ENCODE peak calls at places on chromosomes 5 and 9, in nine cellular contexts. A, P, F, K, C, E, R, D and O are unnamed samples.
A peak's percentile ranks its signal among the peaks of the same experiment; 100 is the strongest.

GRCh38 chr5:68505917-68506860 is 290.6 kb downstream of the PIK3R1 start:
- DNase-seq in C (no peak), A (no peak), R (no peak), K (peak; percentile 37), F (no peak), P (peak; percentile 56), D (no peak), E (no peak), O (no peak)

GRCh38 chr5:135887447-135887864 is 8.2 kb downstream of the IL9 start:
- DNase-seq in C (peak; percentile 48), P (peak; percentile 78), R (no peak), E (no peak), A (peak; percentile 35), F (peak; percentile 78), K (peak; percentile 64), D (peak; percentile 44), O (peak; percentile 65)

GRCh38 chr9:129888085-129888808 is 53.0 kb downstream of the USP20 start:
- DNase-seq in D (peak; percentile 94), F (peak; percentile 98), R (no peak), E (peak; percentile 53), K (no peak), C (no peak), A (no peak), P (no peak), O (peak; percentile 54)

GRCh38 chr5:99449786-99450185 is 521.0 kb upstream of the CHD1 start:
- DNase-seq in P (no peak), A (no peak), F (no peak), K (peak; percentile 35), R (no peak), D (no peak), E (no peak), C (no peak), O (no peak)

GRCh38 chr5:60843693-60844428 is at the start of gene ELOVL7:
- DNase-seq in D (no peak), R (no peak), E (no peak), K (peak; percentile 79), A (no peak), P (peak; percentile 70), F (no peak), C (peak; percentile 60), O (peak; percentile 80)

GRCh38 chr5:14675865-14676300 is 11.4 kb downstream of the OTULIN start:
- DNase-seq in F (peak; percentile 47), P (no peak), C (no peak), E (no peak), R (no peak), D (no peak), K (no peak), A (no peak), O (no peak)

GRCh38 chr9:7320139-7320538 is 479.4 kb downstream of the DMAC1 start:
- DNase-seq in K (peak; percentile 91), A (no peak), P (peak; percentile 92), F (no peak), R (no peak), C (no peak), E (no peak), D (no peak), O (no peak)

GRCh38 chr9:92790542-92791527 is 26.2 kb upstream of the BICD2 start:
- DNase-seq in K (peak; percentile 76), A (peak; percentile 95), D (peak; percentile 85), C (peak; percentile 84), R (peak; percentile 81), F (peak; percentile 84), E (peak; percentile 75), P (peak; percentile 73), O (peak; percentile 76)

GRCh38 chr9:92947268-92948031 is at the start of gene FGD3:
- DNase-seq in C (peak; percentile 29), K (no peak), D (no peak), P (no peak), A (no peak), E (no peak), F (no peak), R (no peak), O (no peak)

GRCh38 chr9:133954862-133955529 is 37.1 kb downstream of the VAV2 start:
- DNase-seq in D (peak; percentile 74), K (no peak), E (no peak), R (no peak), A (no peak), C (peak; percentile 16), F (peak; percentile 63), P (no peak), O (no peak)

GRCh38 chr5:50969207-50970145 is 303.0 kb downstream of the PARP8 start:
- DNase-seq in P (no peak), R (peak; percentile 68), A (no peak), D (no peak), F (no peak), C (no peak), K (no peak), E (no peak), O (no peak)

GRCh38 chr5:20128346-20128745 is 140.3 kb upstream of the CDH18 start:
- DNase-seq in D (no peak), K (no peak), C (no peak), P (no peak), F (no peak), A (no peak), E (no peak), R (no peak), O (no peak)

GRCh38 chr5:179163236-179164155 is 103.3 kb downstream of the ZNF354C start:
- DNase-seq in R (peak; percentile 54), P (no peak), C (no peak), F (no peak), K (no peak), A (no peak), E (no peak), D (no peak), O (no peak)

GRCh38 chr9:124594215-124594614 is 87.0 kb upstream of the NR5A1 start:
- DNase-seq in R (no peak), E (no peak), P (no peak), A (no peak), K (no peak), F (no peak), D (no peak), C (no peak), O (no peak)

GRCh38 chr9:124596172-124596839 is 89.1 kb upstream of the NR5A1 start:
- DNase-seq in F (no peak), R (no peak), A (no peak), C (no peak), E (no peak), P (no peak), D (no peak), K (no peak), O (no peak)

GRCh38 chr9:124594673-124595072 is 87.5 kb upstream of the NR5A1 start:
- DNase-seq in R (no peak), C (no peak), K (no peak), E (no peak), F (no peak), D (no peak), P (no peak), A (no peak), O (no peak)

GRCh38 chr9:124598048-124598447 is 90.8 kb upstream of the NR5A1 start:
- DNase-seq in D (no peak), F (no peak), C (no peak), R (no peak), P (no peak), E (no peak), K (no peak), A (no peak), O (no peak)

GRCh38 chr9:124595743-124596142 is 88.5 kb upstream of the NR5A1 start:
- DNase-seq in E (no peak), K (no peak), F (no peak), D (no peak), R (no peak), A (no peak), P (peak; percentile 16), C (no peak), O (no peak)
- H3K4me1 ChIP-seq in E (peaks cover 15% of the 10 kb centered on the region), K (no peaks in the 10 kb centered on the region), F (no peaks in the 10 kb centered on the region), D (no peaks in the 10 kb centered on the region), R (peaks cover 17% of the 10 kb centered on the region), A (peaks cover 18% of the 10 kb centered on the region), P (peaks cover 21% of the 10 kb centered on the region), C (no peaks in the 10 kb centered on the region), O (peaks cover 2% of the 10 kb centered on the region)

DNA sequence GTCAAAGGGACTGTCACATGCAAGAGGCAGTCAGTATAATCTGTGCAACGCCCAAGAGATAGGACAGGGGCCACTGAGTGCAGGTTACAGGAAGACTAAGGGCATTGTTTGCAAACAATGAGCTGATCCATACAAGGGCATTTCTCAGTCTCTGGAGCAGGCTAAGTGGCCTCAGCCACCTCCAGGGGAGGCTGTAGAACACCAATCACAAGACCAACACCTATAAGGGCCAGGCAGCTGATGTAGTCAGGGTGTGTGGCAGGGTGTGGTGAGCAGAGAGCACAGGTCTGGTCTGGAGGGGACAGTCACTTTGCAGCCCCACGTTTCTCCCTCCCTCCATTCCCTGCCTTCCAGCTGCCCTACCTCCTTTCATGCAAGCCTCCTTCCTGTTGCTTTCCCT is 83.2 kb upstream of the ADRA1B start:
- DNase-seq in F (no peak), C (no peak), P (peak; percentile 37), R (no peak), K (no peak), A (no peak), E (no peak), D (no peak), O (no peak)
- TF ChIP-seq CTCF in F (no peak), C (no peak), P (no peak), R (no peak), K (peak; percentile 30), A (no peak), E (no peak), D (no peak), O (no peak)

DNA sequence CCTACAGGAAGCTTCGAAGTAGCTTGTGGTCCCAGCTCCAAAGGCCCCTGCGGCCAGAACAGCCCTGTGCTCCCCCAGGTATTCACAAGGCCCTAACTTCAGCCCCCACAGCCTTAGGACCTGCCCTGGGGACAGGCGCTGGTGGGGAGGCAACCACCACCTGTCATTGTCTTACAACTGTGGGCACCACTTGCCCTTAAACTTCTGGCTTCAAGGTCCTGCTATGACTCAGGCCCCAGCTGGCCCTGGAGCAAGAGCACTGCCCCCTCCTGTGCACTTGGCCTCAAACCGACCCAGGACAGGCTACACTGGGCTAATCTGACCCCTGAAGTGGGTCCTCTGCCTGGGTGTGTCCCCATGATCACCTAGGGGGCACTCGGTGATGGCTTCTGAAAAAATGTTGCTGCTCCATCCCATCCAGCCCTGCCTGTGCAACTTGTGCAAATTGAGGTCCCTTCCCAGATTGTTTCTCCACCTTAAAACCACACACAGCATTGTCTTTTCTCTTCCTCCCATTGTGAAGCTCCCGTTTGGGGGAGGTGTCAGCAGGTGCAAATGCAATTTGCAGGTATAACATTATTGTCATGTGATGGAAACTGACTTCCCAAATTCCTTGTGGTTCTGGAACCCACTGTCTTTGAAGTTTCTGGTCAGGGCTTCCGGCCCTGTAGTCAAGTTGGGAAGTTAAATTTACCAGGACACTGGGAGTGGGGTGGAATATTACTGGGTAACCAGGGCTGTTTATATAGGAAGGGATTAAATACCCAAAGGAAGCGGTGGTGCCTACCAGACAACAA is 1.1 kb upstream of the PROB1 start:
- DNase-seq in K (no peak), R (no peak), P (no peak), C (peak; percentile 92), D (no peak), A (no peak), E (no peak), F (no peak), O (no peak)
- H3K4me3 ChIP-seq in K (no peak overlapping the region), R (no peak overlapping the region), P (no peak overlapping the region), C (no peak overlapping the region), D (no peak overlapping the region), A (no peak overlapping the region), E (peak overlapping the region; percentile 77), F (no peak overlapping the region), O (no peak overlapping the region)

DNA sequence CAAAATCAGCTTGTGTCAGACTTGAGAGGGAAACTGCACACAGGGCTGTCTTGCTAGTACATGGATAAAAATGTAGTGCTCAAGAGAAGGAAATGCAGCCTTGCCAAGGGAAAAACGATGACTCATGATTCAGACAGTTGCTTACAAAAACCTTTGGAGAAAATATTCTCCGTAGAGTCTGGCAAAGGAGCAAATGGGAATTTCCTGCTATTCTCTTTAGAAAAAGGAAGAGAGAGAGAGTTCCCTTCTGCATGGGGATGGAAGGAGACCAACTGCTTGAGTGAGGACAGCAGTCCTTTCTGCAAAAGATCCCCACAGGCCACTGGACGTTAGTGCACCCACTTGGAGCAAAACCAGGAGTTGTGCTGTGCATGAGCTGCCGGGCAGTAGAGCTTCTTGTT is 7.6 kb downstream of the IFNB1 start:
- DNase-seq in R (peak; percentile 80), C (peak; percentile 69), F (no peak), P (peak; percentile 76), K (peak; percentile 74), E (no peak), D (no peak), A (peak; percentile 63), O (peak; percentile 45)
- H3K4me1 ChIP-seq in R (peaks cover 9% of the 10 kb centered on the region), C (peaks cover 6% of the 10 kb centered on the region), F (no peaks in the 10 kb centered on the region), P (peaks cover 18% of the 10 kb centered on the region), K (peaks cover 8% of the 10 kb centered on the region), E (peaks cover 19% of the 10 kb centered on the region), D (no peaks in the 10 kb centered on the region), A (peaks cover 12% of the 10 kb centered on the region), O (peaks cover 3% of the 10 kb centered on the region)